ENCODE peak calls at places on chromosomes 6 and 20, in seven cellular contexts. S is H1, E is mesendoderm, O is mesenchymal stem cell, G is IMR-90, J is H9, D is trophoblast cell. N is an unnamed sample.

GRCh38 chr6:134701301-134701700 is 248.6 kb downstream of the ALDH8A1 start:
- DNase-seq in S (no peak), E (no peak), O (no peak), G (no peak), J (no peak), D (no peak), N (no peak)

GRCh38 chr6:30533460-30534294 is 22.6 kb downstream of the GNL1 start:
- DNase-seq in S (no peak), E (no peak), O (no peak), G (no peak), J (no peak), D (no peak), N (no peak)

GRCh38 chr6:169248521-169248971 is 5.1 kb downstream of the THBS2 start:
- DNase-seq in S (no peak), E (no peak), O (no peak), G (no peak), J (no peak), D (no peak), N (no peak)

GRCh38 chr20:61912665-61913422 is 152.8 kb downstream of the TAF4 start:
- DNase-seq in S (no peak), E (no peak), O (no peak), G (no peak), J (no peak), D (no peak), N (no peak)

GRCh38 chr20:50034567-50035170 is 51.9 kb downstream of the SNAI1 start:
- DNase-seq in S (no peak), E (no peak), O (peak), G (peak), J (no peak), D (peak), N (no peak)

GRCh38 chr6:13427838-13428527 is 59.4 kb downstream of the GFOD1 start:
- DNase-seq in S (no peak), E (peak), O (no peak), G (no peak), J (peak), D (no peak), N (no peak)

GRCh38 chr6:112223070-112223861 is 31.1 kb downstream of the LAMA4 start:
- DNase-seq in S (no peak), E (no peak), O (peak), G (peak), J (no peak), D (peak), N (no peak)

GRCh38 chr6:46323312-46323965 is 152.7 kb upstream of the ENPP5 start:
- DNase-seq in S (no peak), E (no peak), O (peak), G (peak), J (no peak), D (no peak), N (no peak)

GRCh38 chr6:129889580-129889979 is 28.5 kb upstream of the TMEM244 start:
- DNase-seq in S (no peak), E (no peak), O (peak), G (peak), J (no peak), D (no peak), N (no peak)

GRCh38 chr20:7151666-7152065 is 384.2 kb downstream of the BMP2 start:
- DNase-seq in S (no peak), E (no peak), O (peak), G (no peak), J (no peak), D (no peak), N (no peak)

GRCh38 chr20:61549865-61550264 is 297.8 kb downstream of the CDH4 start:
- DNase-seq in S (no peak), E (no peak), O (no peak), G (no peak), J (no peak), D (no peak), N (no peak)

GRCh38 chr6:292506-293184 is 358 bp downstream of the DUSP22 start:
- DNase-seq in S (no peak), E (peak), O (peak), G (peak), J (peak), D (peak), N (peak)

GRCh38 chr6:3316363-3316762 is 57.6 kb downstream of the PSMG4 start:
- DNase-seq in S (no peak), E (no peak), O (no peak), G (no peak), J (no peak), D (no peak), N (no peak)

GRCh38 chr6:90080876-90081464 is 186.7 kb downstream of the GJA10 start:
- DNase-seq in S (no peak), E (no peak), O (no peak), G (no peak), J (no peak), D (no peak), N (no peak)

GRCh38 chr20:62355527-62356142 is 11.5 kb downstream of the LAMA5 start:
- DNase-seq in S (no peak), E (peak), O (peak), G (no peak), J (no peak), D (no peak), N (no peak)

GRCh38 chr6:36455486-36456027 is 12.8 kb downstream of the KCTD20 start:
- DNase-seq in S (no peak), E (no peak), O (no peak), G (no peak), J (no peak), D (peak), N (no peak)

GRCh38 chr20:8424986-8425385 is 292.9 kb downstream of the PLCB1 start:
- DNase-seq in S (no peak), E (no peak), O (no peak), G (no peak), J (no peak), D (no peak), N (no peak)

GRCh38 chr6:159680104-159680503 is 12.9 kb downstream of the SOD2 start:
- DNase-seq in S (no peak), E (no peak), O (peak), G (peak), J (no peak), D (no peak), N (no peak)

GRCh38 chr6:117417851-117418250 is 7.9 kb downstream of the ROS1 start:
- DNase-seq in S (no peak), E (no peak), O (no peak), G (peak), J (no peak), D (no peak), N (no peak)

GRCh38 chr6:72748759-72749158 is 126.9 kb downstream of the KCNQ5 start:
- DNase-seq in S (no peak), E (no peak), O (no peak), G (peak), J (no peak), D (no peak), N (no peak)

GRCh38 chr6:146948790-146949342 is 255.4 kb upstream of the STXBP5 start:
- DNase-seq in S (no peak), E (peak), O (peak), G (no peak), J (no peak), D (no peak), N (no peak)

GRCh38 chr20:51667002-51667408 is 101.2 kb downstream of the ATP9A start:
- DNase-seq in S (no peak), E (no peak), O (no peak), G (no peak), J (no peak), D (no peak), N (no peak)

GRCh38 chr6:125791151-125791819 is 525 bp downstream of the NCOA7 start:
- DNase-seq in S (no peak), E (peak), O (peak), G (peak), J (peak), D (peak), N (no peak)

GRCh38 chr6:164663634-164664033 is 645.8 kb downstream of the C6orf118 start:
- DNase-seq in S (no peak), E (no peak), O (no peak), G (no peak), J (no peak), D (no peak), N (no peak)

GRCh38 chr6:135179920-135180457 is 1.1 kb upstream of the MYB start:
- DNase-seq in S (no peak), E (no peak), O (no peak), G (peak), J (no peak), D (no peak), N (peak)

GRCh38 chr20:63270606-63271325 is 1.8 kb upstream of the ARFGAP1 start:
- DNase-seq in S (no peak), E (no peak), O (no peak), G (no peak), J (no peak), D (no peak), N (no peak)

GRCh38 chr6:11093065-11093590 is 506 bp upstream of the SMIM13 start:
- DNase-seq in S (no peak), E (no peak), O (no peak), G (peak), J (peak), D (peak), N (no peak)

GRCh38 chr20:20211274-20211987 is 156.5 kb upstream of the INSM1 start:
- DNase-seq in S (no peak), E (no peak), O (no peak), G (no peak), J (no peak), D (peak), N (no peak)

GRCh38 chr6:2245103-2245953 is at the start of gene GMDS:
- DNase-seq in S (peak), E (peak), O (peak), G (peak), J (peak), D (peak), N (peak)

GRCh38 chr20:52852695-52853094 is 119.5 kb upstream of the TSHZ2 start:
- DNase-seq in S (no peak), E (no peak), O (no peak), G (no peak), J (no peak), D (no peak), N (no peak)

GRCh38 chr6:73299171-73300073 is 36.4 kb upstream of the KHDC1 start:
- DNase-seq in S (peak), E (no peak), O (no peak), G (no peak), J (no peak), D (no peak), N (no peak)

GRCh38 chr6:168280020-168280898 is 39.3 kb downstream of the DACT2 start:
- DNase-seq in S (no peak), E (no peak), O (no peak), G (no peak), J (no peak), D (no peak), N (no peak)

GRCh38 chr6:1619666-1620503 is 10.2 kb downstream of the FOXC1 start:
- DNase-seq in S (peak), E (peak), O (no peak), G (no peak), J (peak), D (peak), N (no peak)

GRCh38 chr20:10502098-10502526 is 67.0 kb downstream of the SLX4IP start:
- DNase-seq in S (no peak), E (no peak), O (no peak), G (no peak), J (no peak), D (no peak), N (no peak)
- H2BK120ac ChIP-seq in S (no peak), E (no peak), O (no peak), G (no peak), J (no peak), D (no peak), N (no peak)

GRCh38 chr6:80411486-80411885 is 305.0 kb downstream of the BCKDHB start:
- DNase-seq in S (no peak), E (no peak), O (no peak), G (no peak), J (no peak), D (no peak), N (no peak)
- H3K4ac ChIP-seq in S (no peak), E (no peak), O (no peak), G (no peak), J (no peak), D (no peak), N (no peak)

GRCh38 chr20:46562009-46562372 is 11.5 kb upstream of the OCSTAMP start:
- DNase-seq in S (no peak), E (no peak), O (no peak), G (no peak), J (no peak), D (no peak), N (no peak)
- H3K9ac ChIP-seq in S (no peak), E (peak), O (peak), G (no peak), J (no peak), D (no peak), N (no peak)

DNA sequence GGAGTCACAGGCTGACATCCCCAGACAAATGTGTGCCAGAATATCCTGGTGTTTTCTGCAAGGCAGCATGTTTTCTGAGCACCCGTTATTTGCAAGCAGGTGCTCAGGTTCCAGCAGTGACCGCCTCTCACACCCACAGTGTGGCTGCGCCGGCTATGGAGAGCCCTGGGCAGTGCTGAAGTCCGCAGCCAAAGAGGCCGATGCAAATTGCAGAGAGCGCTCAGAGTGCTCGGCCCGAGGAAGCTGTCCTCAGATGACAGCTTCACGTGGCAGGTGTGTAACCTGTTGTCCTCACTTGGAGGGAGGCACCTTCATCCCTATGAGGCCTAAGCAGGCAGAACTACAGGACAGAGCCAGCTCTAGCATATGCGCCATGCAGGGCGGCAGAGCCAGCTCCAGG is 23.5 kb upstream of the MPC1 start:
- DNase-seq in S (no peak), E (no peak), O (no peak), G (no peak), J (no peak), D (no peak), N (no peak)
- H2BK120ac ChIP-seq in S (no peak), E (no peak), O (no peak), G (no peak), J (no peak), D (no peak), N (no peak)

GRCh38 chr20:2836035-2836434 is 4.4 kb downstream of the PCED1A start:
- DNase-seq in S (no peak), E (no peak), O (no peak), G (no peak), J (no peak), D (no peak), N (no peak)

GRCh38 chr20:2835331-2835796 is 5.1 kb downstream of the PCED1A start:
- DNase-seq in S (no peak), E (no peak), O (no peak), G (no peak), J (no peak), D (no peak), N (no peak)

GRCh38 chr20:2837561-2837960 is 2.9 kb downstream of the PCED1A start:
- DNase-seq in S (no peak), E (no peak), O (no peak), G (no peak), J (no peak), D (no peak), N (no peak)

GRCh38 chr20:2838170-2838797 is 2.2 kb downstream of the PCED1A start:
- DNase-seq in S (no peak), E (no peak), O (no peak), G (no peak), J (no peak), D (no peak), N (no peak)

DNA sequence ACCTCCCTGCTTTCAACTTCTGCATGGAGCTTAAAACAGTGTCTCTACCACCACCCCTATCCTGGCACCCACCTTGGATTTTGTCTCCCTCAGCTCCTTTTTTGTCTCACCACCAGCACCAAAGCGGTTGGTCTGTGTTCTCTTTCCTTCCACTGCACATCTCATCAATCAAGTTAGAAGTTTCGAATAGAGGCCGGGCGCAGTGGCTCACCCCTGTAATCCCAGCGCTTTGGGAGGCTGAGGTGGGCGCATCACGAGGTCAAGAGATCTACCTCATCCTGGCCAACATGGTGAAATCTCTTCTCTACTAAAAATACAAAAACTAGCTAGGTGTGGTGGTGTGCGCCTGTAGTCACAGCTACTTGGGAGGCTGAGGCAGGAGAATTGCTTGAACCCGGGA is 6.1 kb downstream of the PCED1A start:
- DNase-seq in S (no peak), E (no peak), O (no peak), G (no peak), J (no peak), D (no peak), N (no peak)
- H3K4ac ChIP-seq in S (no peak), E (no peak), O (no peak), G (no peak), J (no peak), D (no peak), N (no peak)

GRCh38 chr6:15754035-15754705 is 91.3 kb upstream of the DTNBP1 start:
- DNase-seq in S (no peak), E (peak), O (peak), G (peak), J (no peak), D (peak), N (no peak)

GRCh38 chr6:15758631-15759215 is 95.9 kb upstream of the DTNBP1 start:
- DNase-seq in S (no peak), E (no peak), O (no peak), G (no peak), J (no peak), D (no peak), N (no peak)

GRCh38 chr6:15752820-15753219 is 90.0 kb upstream of the DTNBP1 start:
- DNase-seq in S (no peak), E (peak), O (peak), G (no peak), J (no peak), D (peak), N (no peak)

GRCh38 chr6:15754706-15755079 is 91.9 kb upstream of the DTNBP1 start:
- DNase-seq in S (no peak), E (no peak), O (no peak), G (no peak), J (no peak), D (no peak), N (no peak)

DNA sequence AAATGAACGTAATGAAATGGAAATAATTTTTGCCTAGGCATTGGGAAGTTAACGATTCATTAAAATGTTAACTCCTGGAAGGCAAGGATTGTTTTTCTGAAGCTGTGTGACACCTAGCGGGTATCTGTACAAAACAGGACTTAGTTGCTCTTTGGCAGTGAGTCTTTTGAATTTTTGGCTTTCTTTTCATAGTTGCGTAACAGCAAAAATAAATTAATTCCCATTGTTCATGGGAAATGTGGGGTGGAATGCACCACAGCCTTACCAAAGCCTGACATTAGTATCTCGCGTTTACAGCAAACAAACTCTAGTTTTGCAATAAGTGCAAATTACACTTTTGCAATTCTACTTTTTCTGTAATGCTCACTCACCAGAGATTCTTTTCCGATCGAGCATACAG is 92.7 kb upstream of the DTNBP1 start:
- DNase-seq in S (no peak), E (no peak), O (no peak), G (peak), J (no peak), D (no peak), N (no peak)
- H3K9ac ChIP-seq in S (no peak), E (no peak), O (peak), G (no peak), J (no peak), D (no peak), N (no peak)